ENCODE peak calls at places on chromosomes 4 and X, in ten cellular contexts. F is HEK293T; Y is NCI-H748 treated with DMSO at 0.1 percent for 48 hours; S is uterus; P is HFFc6; J is A549; A is non-pigmented ciliary epithelial cell; N is activated CD4-positive, alpha-beta T cell treated with anti-CD3 and anti-CD28 coated beads, Interleukin-2, amount 50 U/mL, for 1 hour; X is stimulated activated CD8-positive, alpha-beta memory T cell treated with anti-CD3 and anti-CD28 coated beads, Interleukin-4, amount 100 ng/mL, for 48 hours; R is head of caudate nucleus. H is an unnamed sample.

GRCh38 chrX:133056341-133056740 is 40.6 kb downstream of the USP26 start:
- DNase-seq in F (no peak), X (no peak), N (no peak), P (no peak), R (no peak), J (no peak), S (no peak), Y (no peak), A (no peak), H (no peak)

GRCh38 chr4:153573881-153574807 is 108.0 kb downstream of the TMEM131L start:
- DNase-seq in N (peak), X (peak), S (peak), J (peak), Y (peak), P (peak), R (peak), F (peak), A (peak), H (peak)

GRCh38 chrX:119427024-119427794 is 28.1 kb downstream of the SLC25A43 start:
- DNase-seq in R (peak), Y (no peak), J (no peak), P (no peak), X (no peak), A (peak), S (no peak), F (no peak), N (no peak), H (peak)

GRCh38 chr4:26782830-26783202 is 77.8 kb upstream of the STIM2 start:
- DNase-seq in R (no peak), S (no peak), P (no peak), F (no peak), N (no peak), X (no peak), A (no peak), Y (no peak), J (no peak), H (no peak)

GRCh38 chr4:42371306-42372063 is 25.8 kb upstream of the SHISA3 start:
- DNase-seq in J (peak), A (peak), F (peak), Y (no peak), X (no peak), R (no peak), P (no peak), N (no peak), S (no peak), H (peak)

GRCh38 chr4:140367738-140368137 is 5.7 kb upstream of the SCOC start:
- DNase-seq in N (no peak), X (no peak), J (no peak), P (peak), R (no peak), S (no peak), F (no peak), A (no peak), Y (no peak), H (no peak)

GRCh38 chrX:149461746-149462145 is 43.4 kb downstream of the IDS start:
- DNase-seq in N (no peak), A (no peak), R (no peak), Y (no peak), J (no peak), P (no peak), S (no peak), F (no peak), X (no peak), H (no peak)

GRCh38 chrX:143781103-143781502 is 60.6 kb upstream of the SPANXN2 start:
- DNase-seq in F (no peak), R (no peak), N (no peak), A (no peak), J (no peak), X (no peak), S (no peak), P (no peak), Y (no peak), H (no peak)

GRCh38 chrX:107599371-107599970 is 28.8 kb upstream of the PRPS1 start:
- DNase-seq in S (no peak), J (no peak), A (no peak), Y (no peak), R (no peak), X (no peak), F (no peak), N (no peak), P (no peak), H (no peak)

GRCh38 chr4:1399508-1400190 is 6.6 kb downstream of the NKX1-1 start:
- DNase-seq in X (peak), A (no peak), F (no peak), R (no peak), J (no peak), Y (no peak), S (peak), N (no peak), P (no peak), H (no peak)

GRCh38 chrX:121854614-121854911 is 807.2 kb downstream of the GLUD2 start:
- DNase-seq in R (no peak), J (no peak), P (no peak), F (no peak), Y (no peak), X (no peak), A (no peak), N (no peak), S (no peak), H (no peak)

GRCh38 chr4:7771541-7772507 is 167.8 kb downstream of the AFAP1 start:
- DNase-seq in A (no peak), P (no peak), J (no peak), S (no peak), F (no peak), R (no peak), X (no peak), N (no peak), Y (no peak), H (no peak)

GRCh38 chr4:109009909-109010308 is 247.1 kb upstream of the ETNPPL start:
- DNase-seq in S (no peak), Y (no peak), N (no peak), F (no peak), X (no peak), R (no peak), A (peak), J (no peak), P (peak), H (no peak)

H was measured in B cell.